ENCODE peak calls at places on chromosomes 7 and 10, in ten cellular contexts. R is natural killer cell; U is T-cell; S is activated CD8-positive, alpha-beta T cell treated with anti-CD3 and anti-CD28 coated beads for 36 hours; G is naive thymus-derived CD8-positive, alpha-beta T cell; M is memory B cell; E is activated T-cell treated with anti-CD3 and anti-CD28 coated beads, Interleukin-2, amount 50 U/mL, for 4 hours; P is effector memory CD8-positive, alpha-beta T cell; V is heart right ventricle; C is upper lobe of left lung. Z is an unnamed sample.

GRCh38 chr7:108452707-108453106 is 3.5 kb downstream of the NRCAM start:
- ATAC-seq in R (no peak), U (peak), S (peak), G (peak), M (peak), E (no peak), P (peak), V (no peak), C (peak), Z (peak)

GRCh38 chr10:46064269-46064817 is 18.3 kb upstream of the MSMB start:
- ATAC-seq in R (no peak), U (no peak), S (no peak), G (no peak), M (no peak), E (no peak), P (no peak), V (no peak), C (no peak), Z (no peak)

GRCh38 chr7:126447984-126448383 is 804.8 kb downstream of the GRM8 start:
- ATAC-seq in R (no peak), U (no peak), S (no peak), G (no peak), M (no peak), E (no peak), P (no peak), V (no peak), C (no peak), Z (no peak)

GRCh38 chr7:144955422-144955821 is 119.6 kb upstream of the TPK1 start:
- ATAC-seq in R (no peak), U (no peak), S (no peak), G (no peak), M (no peak), E (no peak), P (no peak), V (no peak), C (no peak), Z (no peak)

GRCh38 chr7:140544278-140544896 is 65.1 kb upstream of the MKRN1 start:
- ATAC-seq in R (no peak), U (no peak), S (no peak), G (no peak), M (no peak), E (no peak), P (no peak), V (no peak), C (no peak), Z (no peak)

GRCh38 chr10:78283069-78283682 is 249.5 kb downstream of the RPS24 start:
- ATAC-seq in R (no peak), U (no peak), S (no peak), G (no peak), M (no peak), E (no peak), P (no peak), V (no peak), C (no peak), Z (no peak)

GRCh38 chr7:47557986-47558670 is 23.8 kb downstream of the TNS3 start:
- ATAC-seq in R (no peak), U (no peak), S (no peak), G (no peak), M (no peak), E (no peak), P (no peak), V (no peak), C (no peak), Z (peak)

GRCh38 chr10:98312349-98312748 is 44.4 kb upstream of the LOXL4 start:
- ATAC-seq in R (no peak), U (no peak), S (no peak), G (no peak), M (no peak), E (no peak), P (no peak), V (no peak), C (no peak), Z (no peak)

GRCh38 chr7:121419201-121420148 is 23.4 kb upstream of the FAM3C start:
- ATAC-seq in R (no peak), U (no peak), S (no peak), G (no peak), M (no peak), E (no peak), P (no peak), V (no peak), C (no peak), Z (no peak)